ENCODE peak calls at places on chromosomes 3 and 15, in four cellular contexts. L is fibroblast of mammary gland, I is RWPE2, V is fibroblast of pulmonary artery. Y is an unnamed sample.

GRCh38 chr3:66938338-66938963 is 59.7 kb upstream of the KBTBD8 start:
- DNase-seq in L (peak; percentile 62), I (no peak), V (peak; percentile 79), Y (peak; percentile 47)

GRCh38 chr3:101778385-101779046 is 495 bp upstream of the NXPE3 start:
- DNase-seq in L (no peak), I (no peak), V (no peak), Y (no peak)

GRCh38 chr3:62374375-62374876 is 1.1 kb upstream of the FEZF2 start:
- DNase-seq in L (peak; percentile 32), I (no peak), V (peak; percentile 11), Y (no peak)

GRCh38 chr15:81161215-81161673 is 27.2 kb downstream of the CFAP161 start:
- DNase-seq in L (no peak), I (no peak), V (no peak), Y (no peak)

GRCh38 chr15:92806763-92807162 is 93.4 kb upstream of the CHD2 start:
- DNase-seq in L (no peak), I (peak; percentile 41), V (no peak), Y (no peak)

GRCh38 chr15:69996321-69996720 is 101.4 kb downstream of the TLE3 start:
- DNase-seq in L (no peak), I (no peak), V (no peak), Y (no peak)

GRCh38 chr3:195270350-195271115 is 426 bp downstream of the XXYLT1 start:
- DNase-seq in L (peak; percentile 29), I (peak; percentile 51), V (peak; percentile 71), Y (peak; percentile 89)

GRCh38 chr3:43223670-43224364 is 62.5 kb upstream of the SNRK start:
- DNase-seq in L (peak; percentile 35), I (no peak), V (peak; percentile 64), Y (no peak)

GRCh38 chr3:37127340-37127739 is 47.0 kb downstream of the LRRFIP2 start:
- DNase-seq in L (no peak), I (no peak), V (no peak), Y (no peak)

GRCh38 chr15:65416845-65417416 is 5.8 kb downstream of the IGDCC4 start:
- DNase-seq in L (peak; percentile 63), I (no peak), V (no peak), Y (no peak)

GRCh38 chr3:134496481-134497071 is 10.7 kb downstream of the CEP63 start:
- DNase-seq in L (no peak), I (no peak), V (no peak), Y (no peak)

GRCh38 chr3:134978658-134979057 is 183.6 kb downstream of the EPHB1 start:
- DNase-seq in L (no peak), I (no peak), V (no peak), Y (no peak)

GRCh38 chr3:171704002-171704401 is 106.3 kb downstream of the PLD1 start:
- DNase-seq in L (peak; percentile 60), I (no peak), V (peak; percentile 66), Y (peak; percentile 45)

DNA sequence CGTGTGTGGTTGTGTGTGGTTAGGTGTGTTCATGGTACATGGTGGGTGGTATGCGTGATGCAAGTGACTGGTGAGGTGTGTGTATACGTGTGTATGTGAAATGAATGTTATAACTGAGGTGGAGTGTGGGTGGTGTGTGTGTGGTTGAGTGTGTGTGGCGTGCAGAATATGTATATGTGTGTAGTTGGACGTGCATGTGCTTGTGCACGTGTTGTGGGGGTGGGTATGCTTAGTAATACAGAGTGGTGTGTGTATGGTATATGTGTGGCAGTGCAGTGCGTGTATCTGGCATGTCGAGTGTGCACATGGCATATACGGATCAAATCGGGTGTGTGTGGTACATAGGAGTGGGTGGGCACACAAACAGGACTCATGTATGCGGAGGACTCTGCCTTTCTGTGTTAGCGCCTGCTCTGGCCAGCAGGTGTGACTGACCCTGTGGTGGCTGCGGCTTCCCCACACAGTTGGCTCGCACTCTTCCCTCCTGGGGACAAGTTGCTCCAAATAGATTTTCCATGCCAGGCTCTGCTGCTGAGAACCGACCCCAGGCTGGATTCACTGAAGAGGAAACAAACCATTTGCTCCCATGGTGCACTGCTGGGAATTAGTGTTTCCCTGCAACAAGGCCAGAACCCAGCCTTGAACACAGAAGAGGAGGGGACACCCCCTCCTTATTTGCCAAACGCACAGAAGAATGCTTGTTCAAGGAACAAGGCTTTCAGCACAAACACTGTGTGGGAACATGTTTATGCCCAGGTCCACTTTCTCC is 1.2 kb upstream of the C3orf70 start:
- DNase-seq in L (no peak), I (no peak), V (no peak), Y (no peak)
- TF ChIP-seq CTCF in L (no peak), I (no peak), V (no peak), Y (no peak)

DNA sequence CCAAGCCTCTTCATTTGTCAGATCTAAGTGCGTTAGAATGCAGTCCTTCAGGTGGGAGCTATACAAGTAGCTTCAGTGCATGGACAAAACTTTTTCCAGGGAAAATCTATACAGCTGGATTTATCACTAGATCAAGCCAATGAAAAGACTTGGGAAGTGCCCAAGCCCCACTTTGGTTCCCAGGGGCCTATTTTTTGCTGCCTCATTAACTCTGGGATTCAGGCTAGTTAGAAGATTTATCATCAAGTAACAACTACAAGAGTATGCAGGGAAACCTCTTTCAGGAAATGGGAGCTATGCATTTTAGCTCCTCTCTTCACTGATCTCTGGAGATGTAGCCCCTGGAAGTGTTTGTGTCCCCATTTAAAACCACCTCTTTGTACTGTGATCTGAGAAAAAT is 908.8 kb downstream of the SQOR start:
- DNase-seq in L (no peak), I (no peak), V (no peak), Y (no peak)
- H3K4me3 ChIP-seq in L (no peak overlapping the region), I (no peak overlapping the region), V (no peak overlapping the region), Y (no peak overlapping the region)

GRCh38 chr15:29695486-29696167 is 126.6 kb downstream of the TJP1 start:
- DNase-seq in L (no peak), I (no peak), V (no peak), Y (no peak)
- TF ChIP-seq CTCF in L (no peak), I (peak; percentile 18), V (no peak), Y (no peak)

DNA sequence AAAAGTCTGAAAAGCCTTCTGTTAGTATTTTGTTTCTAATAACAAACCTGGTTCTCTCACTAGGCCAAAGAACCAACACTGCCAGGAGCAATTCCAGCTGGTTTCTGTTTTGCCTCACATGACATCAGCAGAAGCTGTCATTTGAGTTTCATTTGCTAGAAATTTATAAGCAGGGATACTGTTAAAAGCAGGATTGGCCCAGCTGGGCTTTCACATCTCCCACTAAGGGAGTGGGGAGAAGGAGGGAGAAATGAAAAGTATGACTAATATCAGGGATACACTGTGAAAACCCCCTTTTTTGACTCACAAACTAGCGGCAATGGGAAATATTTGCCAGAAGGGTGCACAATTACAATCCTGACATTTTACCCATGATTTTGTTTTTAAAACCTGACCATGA is 5.3 kb downstream of the CCDC80 start:
- DNase-seq in L (peak; percentile 96), I (no peak), V (peak; percentile 90), Y (peak; percentile 88)
- H3K4me3 ChIP-seq in L (peak overlapping the region; percentile 86), I (no peak overlapping the region), V (peak overlapping the region; percentile 67), Y (peak overlapping the region; percentile 73)

GRCh38 chr3:115381573-115381912 is 234.5 kb upstream of the ZBTB20 start:
- DNase-seq in L (no peak), I (no peak), V (peak; percentile 51), Y (no peak)

GRCh38 chr3:115385935-115386334 is 237.4 kb upstream of the GAP43 start:
- DNase-seq in L (no peak), I (no peak), V (no peak), Y (no peak)

GRCh38 chr3:115381931-115382330 is 234.8 kb upstream of the ZBTB20 start:
- DNase-seq in L (no peak), I (no peak), V (peak; percentile 31), Y (no peak)

GRCh38 chr3:115386347-115386746 is 237.0 kb upstream of the GAP43 start:
- DNase-seq in L (no peak), I (no peak), V (no peak), Y (no peak)

GRCh38 chr3:115380883-115381572 is 233.9 kb upstream of the ZBTB20 start:
- DNase-seq in L (no peak), I (no peak), V (no peak), Y (no peak)
- TF ChIP-seq CTCF in L (peak; percentile 15), I (no peak), V (peak; percentile 29), Y (no peak)

DNA sequence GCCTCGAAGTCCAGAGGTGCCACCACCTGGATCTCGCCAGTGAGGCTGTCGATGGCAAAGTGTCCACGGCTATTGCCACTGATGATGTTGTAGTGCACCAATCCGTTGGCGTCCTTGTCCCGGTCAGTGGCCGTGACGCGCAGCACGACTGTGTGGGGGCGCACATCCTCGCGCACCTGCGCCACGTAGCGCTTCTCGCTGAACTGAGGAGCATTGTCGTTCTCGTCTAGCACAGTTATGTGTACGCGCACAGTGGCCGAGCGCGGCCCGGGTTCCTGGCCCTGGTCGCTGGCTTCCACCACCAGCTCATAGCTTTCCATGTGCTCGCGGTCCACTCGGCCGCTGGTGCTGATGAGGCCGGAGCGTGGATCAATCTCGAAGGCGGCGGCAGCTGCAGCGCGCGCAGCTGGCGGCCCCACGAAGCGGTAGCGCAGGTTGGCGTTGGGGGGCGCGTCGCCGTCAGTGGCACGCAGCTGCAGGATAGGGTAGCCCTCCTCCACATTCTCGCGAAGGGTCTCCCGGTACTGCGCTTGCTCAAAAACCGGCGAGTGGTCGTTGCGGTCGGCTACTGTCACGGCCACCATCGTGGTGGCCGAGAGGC is 1.8 kb downstream of the CELSR3 start:
- DNase-seq in L (no peak), I (no peak), V (no peak), Y (no peak)
- H3K4me3 ChIP-seq in L (no peak overlapping the region), I (no peak overlapping the region), V (no peak overlapping the region), Y (no peak overlapping the region)

GRCh38 chr3:60746690-60747416 is 504.4 kb downstream of the FHIT start:
- DNase-seq in L (peak; percentile 21), I (no peak), V (no peak), Y (peak; percentile 7)

GRCh38 chr3:60742606-60743145 is 508.6 kb downstream of the FHIT start:
- DNase-seq in L (peak; percentile 45), I (no peak), V (peak; percentile 17), Y (peak; percentile 36)

GRCh38 chr3:60737633-60738399 is 513.4 kb downstream of the FHIT start:
- DNase-seq in L (no peak), I (no peak), V (peak; percentile 6), Y (no peak)

GRCh38 chr3:60746043-60746638 is 505.1 kb downstream of the FHIT start:
- DNase-seq in L (peak; percentile 12), I (no peak), V (no peak), Y (no peak)

GRCh38 chr3:60743631-60744164 is 507.6 kb downstream of the FHIT start:
- DNase-seq in L (no peak), I (no peak), V (no peak), Y (no peak)
- TF ChIP-seq CTCF in L (no peak), I (no peak), V (no peak), Y (no peak)